ENCODE peak calls at places on chromosomes 5 and 9, in five cellular contexts. Y is A549, J is hepatocyte, F is SJSA1, C is right atrium auricular region. P is an unnamed sample.

GRCh38 chr5:6772886-6773285 is 59.7 kb downstream of the TENT4A start:
- DNase-seq in Y (no peak), J (no peak), F (no peak), C (no peak), P (peak)

GRCh38 chr9:70419546-70420266 is 5.2 kb upstream of the KLF9 start:
- DNase-seq in Y (peak), J (peak), F (peak), C (peak), P (peak)

GRCh38 chr5:96816430-96816939 is 8.7 kb upstream of the ERAP1 start:
- DNase-seq in Y (no peak), J (no peak), F (no peak), C (no peak), P (no peak)

GRCh38 chr9:124411514-124412227 is 3.6 kb downstream of the PSMB7 start:
- DNase-seq in Y (no peak), J (no peak), F (peak), C (no peak), P (peak)

GRCh38 chr9:94603259-94603776 is 9.7 kb upstream of the FBP2 start:
- DNase-seq in Y (peak), J (peak), F (peak), C (peak), P (no peak)

GRCh38 chr9:36398745-36399144 is 1.3 kb downstream of the RNF38 start:
- DNase-seq in Y (no peak), J (no peak), F (peak), C (no peak), P (no peak)

GRCh38 chr9:106874031-106874430 is 11.1 kb downstream of the ZNF462 start:
- DNase-seq in Y (no peak), J (no peak), F (no peak), C (no peak), P (no peak)

GRCh38 chr9:37974506-37975173 is 70.7 kb upstream of the SLC25A51 start:
- DNase-seq in Y (no peak), J (peak), F (no peak), C (no peak), P (no peak)

GRCh38 chr9:616694-617093 is 224.8 kb upstream of the DMRT1 start:
- DNase-seq in Y (no peak), J (no peak), F (no peak), C (no peak), P (no peak)

GRCh38 chr9:26125693-26126092 is 447.4 kb upstream of the TUSC1 start:
- DNase-seq in Y (no peak), J (no peak), F (no peak), C (no peak), P (no peak)

GRCh38 chr9:127980056-127980705 is 608 bp downstream of the EEIG1 start:
- DNase-seq in Y (no peak), J (peak), F (peak), C (no peak), P (no peak)

GRCh38 chr9:131028221-131028884 is 19.4 kb downstream of the LAMC3 start:
- DNase-seq in Y (no peak), J (no peak), F (no peak), C (no peak), P (no peak)

P was measured in SW 1271.